ENCODE peak calls at places on chromosomes 1 and 21, in four cellular contexts. R is activated naive CD4-positive, alpha-beta T cell; P is hepatocyte; U is iris pigment epithelial cell. Y is an unnamed sample.

GRCh38 chr1:167697667-167698141 is 24.1 kb upstream of the MPZL1 start:
- DNase-seq in U (no peak), P (no peak), R (no peak), Y (no peak)

GRCh38 chr21:42468511-42469131 is 27.4 kb downstream of the RSPH1 start:
- DNase-seq in P (no peak), U (no peak), R (no peak), Y (no peak)

GRCh38 chr1:921011-921837 is 2.5 kb upstream of the SAMD11 start:
- DNase-seq in P (peak; percentile 92), U (peak; percentile 83), R (no peak), Y (no peak)

GRCh38 chr1:177440821-177441220 is 270.1 kb downstream of the BRINP2 start:
- DNase-seq in P (no peak), U (no peak), R (no peak), Y (no peak)

GRCh38 chr1:204031098-204031710 is 41.7 kb upstream of the SOX13 start:
- DNase-seq in R (no peak), U (no peak), P (no peak), Y (no peak)

GRCh38 chr1:50553921-50554320 is 130.7 kb upstream of the DMRTA2 start:
- DNase-seq in P (peak; percentile 5), R (no peak), U (peak; percentile 18), Y (no peak)

GRCh38 chr21:28568692-28569091 is 424.0 kb downstream of the LTN1 start:
- DNase-seq in P (no peak), R (no peak), U (no peak), Y (no peak)

GRCh38 chr1:69305621-69306020 is 262.1 kb upstream of the LRRC7 start:
- DNase-seq in R (no peak), P (no peak), U (no peak), Y (no peak)

GRCh38 chr1:198167436-198167934 is 10.7 kb downstream of the NEK7 start:
- DNase-seq in P (no peak), U (peak; percentile 79), R (no peak), Y (peak; percentile 43)

Y was measured in activated CD8-positive, alpha-beta T cell treated with anti-CD3 and anti-CD28 coated beads for 36 hours.